ENCODE peak calls at places on chromosome X, in ten cellular contexts. One of them, this sample, is unnamed.

GRCh38 chrX:48466696-48467095 is 3.4 kb downstream of the SLC38A5 start:
- DNase-seq in fibroblast of lung: no peak
- DNase-seq in MM.1S: no peak
- DNase-seq in GM23248: no peak
- DNase-seq in endothelial cell of umbilical vein: no peak
- DNase-seq in IMR-90: no peak
- DNase-seq in HCT116: no peak
- DNase-seq in PC-3: no peak
- DNase-seq in neuronal stem cell: no peak
- DNase-seq in SK-N-SH: peak; percentile 41
- DNase-seq in this sample: no peak

GRCh38 chrX:40058719-40059118 is 39.0 kb downstream of the BCOR start:
- DNase-seq in endothelial cell of umbilical vein: no peak
- DNase-seq in PC-3: no peak
- DNase-seq in IMR-90: no peak
- DNase-seq in SK-N-SH: no peak
- DNase-seq in fibroblast of lung: no peak
- DNase-seq in neuronal stem cell: no peak
- DNase-seq in HCT116: no peak
- DNase-seq in MM.1S: no peak
- DNase-seq in GM23248: no peak
- DNase-seq in this sample: no peak

GRCh38 chrX:66638591-66639500 is at the start of gene EDA2R:
- DNase-seq in GM23248: peak; percentile 82
- DNase-seq in endothelial cell of umbilical vein: peak; percentile 30
- DNase-seq in PC-3: no peak
- DNase-seq in HCT116: no peak
- DNase-seq in MM.1S: peak; percentile 71
- DNase-seq in IMR-90: peak; percentile 87
- DNase-seq in fibroblast of lung: peak; percentile 48
- DNase-seq in SK-N-SH: peak; percentile 66
- DNase-seq in neuronal stem cell: peak; percentile 71
- DNase-seq in this sample: peak; percentile 63

GRCh38 chrX:119758682-119759332 is 419 bp downstream of the SOWAHD start:
- DNase-seq in SK-N-SH: peak; percentile 67
- DNase-seq in endothelial cell of umbilical vein: peak; percentile 3
- DNase-seq in fibroblast of lung: no peak
- DNase-seq in MM.1S: peak; percentile 52
- DNase-seq in GM23248: peak; percentile 38
- DNase-seq in HCT116: no peak
- DNase-seq in PC-3: no peak
- DNase-seq in IMR-90: no peak
- DNase-seq in neuronal stem cell: no peak
- DNase-seq in this sample: no peak

GRCh38 chrX:255923-256331 is 25.3 kb upstream of the PLCXD1 start:
- DNase-seq in MM.1S: no peak
- DNase-seq in neuronal stem cell: no peak
- DNase-seq in endothelial cell of umbilical vein: no peak
- DNase-seq in SK-N-SH: no peak
- DNase-seq in fibroblast of lung: no peak
- DNase-seq in HCT116: no peak
- DNase-seq in GM23248: no peak
- DNase-seq in IMR-90: no peak
- DNase-seq in PC-3: no peak
- DNase-seq in this sample: no peak

GRCh38 chrX:105018865-105019264 is 201.6 kb downstream of the TEX13A start:
- DNase-seq in MM.1S: no peak
- DNase-seq in PC-3: no peak
- DNase-seq in GM23248: no peak
- DNase-seq in neuronal stem cell: no peak
- DNase-seq in fibroblast of lung: no peak
- DNase-seq in HCT116: no peak
- DNase-seq in endothelial cell of umbilical vein: no peak
- DNase-seq in IMR-90: no peak
- DNase-seq in SK-N-SH: no peak
- DNase-seq in this sample: no peak

GRCh38 chrX:153488231-153488914 is 6.4 kb upstream of the BGN start:
- DNase-seq in IMR-90: peak; percentile 67
- DNase-seq in fibroblast of lung: peak; percentile 45
- DNase-seq in neuronal stem cell: no peak
- DNase-seq in SK-N-SH: no peak
- DNase-seq in HCT116: no peak
- DNase-seq in PC-3: no peak
- DNase-seq in GM23248: peak; percentile 43
- DNase-seq in endothelial cell of umbilical vein: peak; percentile 91
- DNase-seq in MM.1S: no peak
- DNase-seq in this sample: no peak

GRCh38 chrX:112512509-112512908 is 167.2 kb downstream of the LHFPL1 start:
- DNase-seq in neuronal stem cell: no peak
- DNase-seq in fibroblast of lung: no peak
- DNase-seq in GM23248: no peak
- DNase-seq in SK-N-SH: no peak
- DNase-seq in endothelial cell of umbilical vein: no peak
- DNase-seq in IMR-90: peak; percentile 4
- DNase-seq in HCT116: peak; percentile 0
- DNase-seq in PC-3: no peak
- DNase-seq in MM.1S: no peak
- DNase-seq in this sample: no peak

GRCh38 chrX:103664363-103664762 is 22.1 kb downstream of the MORF4L2 start:
- DNase-seq in MM.1S: no peak
- DNase-seq in neuronal stem cell: no peak
- DNase-seq in endothelial cell of umbilical vein: no peak
- DNase-seq in HCT116: no peak
- DNase-seq in IMR-90: no peak
- DNase-seq in SK-N-SH: no peak
- DNase-seq in PC-3: no peak
- DNase-seq in GM23248: no peak
- DNase-seq in fibroblast of lung: no peak
- DNase-seq in this sample: no peak

GRCh38 chrX:54419559-54420302 is 20.5 kb upstream of the TSR2 start:
- DNase-seq in HCT116: no peak
- DNase-seq in MM.1S: no peak
- DNase-seq in SK-N-SH: no peak
- DNase-seq in GM23248: no peak
- DNase-seq in IMR-90: no peak
- DNase-seq in PC-3: no peak
- DNase-seq in neuronal stem cell: no peak
- DNase-seq in fibroblast of lung: no peak
- DNase-seq in endothelial cell of umbilical vein: no peak
- DNase-seq in this sample: no peak

GRCh38 chrX:30957753-30958152 is 68.7 kb upstream of the TAB3 start:
- DNase-seq in GM23248: peak; percentile 50
- DNase-seq in neuronal stem cell: no peak
- DNase-seq in HCT116: no peak
- DNase-seq in fibroblast of lung: peak; percentile 17
- DNase-seq in PC-3: peak; percentile 85
- DNase-seq in endothelial cell of umbilical vein: no peak
- DNase-seq in MM.1S: no peak
- DNase-seq in IMR-90: peak; percentile 1
- DNase-seq in SK-N-SH: no peak
- DNase-seq in this sample: no peak

GRCh38 chrX:72568406-72569092 is 4.1 kb downstream of the HDAC8 start:
- DNase-seq in IMR-90: peak; percentile 15
- DNase-seq in SK-N-SH: no peak
- DNase-seq in GM23248: peak; percentile 46
- DNase-seq in fibroblast of lung: peak; percentile 51
- DNase-seq in PC-3: peak; percentile 83
- DNase-seq in endothelial cell of umbilical vein: peak; percentile 64
- DNase-seq in MM.1S: no peak
- DNase-seq in HCT116: no peak
- DNase-seq in neuronal stem cell: no peak
- DNase-seq in this sample: no peak

GRCh38 chrX:11929476-11929875 is 171.4 kb downstream of the MSL3 start:
- DNase-seq in GM23248: no peak
- DNase-seq in MM.1S: no peak
- DNase-seq in SK-N-SH: no peak
- DNase-seq in fibroblast of lung: no peak
- DNase-seq in IMR-90: no peak
- DNase-seq in endothelial cell of umbilical vein: peak; percentile 5
- DNase-seq in PC-3: peak; percentile 63
- DNase-seq in neuronal stem cell: no peak
- DNase-seq in HCT116: no peak
- DNase-seq in this sample: no peak

GRCh38 chrX:19889582-19890342 is 2.4 kb upstream of the SH3KBP1 start:
- DNase-seq in MM.1S: peak; percentile 46
- DNase-seq in HCT116: peak; percentile 37
- DNase-seq in PC-3: peak; percentile 72
- DNase-seq in IMR-90: peak; percentile 83
- DNase-seq in SK-N-SH: no peak
- DNase-seq in endothelial cell of umbilical vein: no peak
- DNase-seq in GM23248: peak; percentile 70
- DNase-seq in neuronal stem cell: no peak
- DNase-seq in fibroblast of lung: peak; percentile 42
- DNase-seq in this sample: no peak

GRCh38 chrX:19899234-19899788 is 11.9 kb upstream of the SH3KBP1 start:
- DNase-seq in GM23248: no peak
- DNase-seq in IMR-90: no peak
- DNase-seq in HCT116: no peak
- DNase-seq in neuronal stem cell: no peak
- DNase-seq in endothelial cell of umbilical vein: no peak
- DNase-seq in fibroblast of lung: peak; percentile 58
- DNase-seq in SK-N-SH: no peak
- DNase-seq in PC-3: no peak
- DNase-seq in MM.1S: no peak
- DNase-seq in this sample: no peak

GRCh38 chrX:19888419-19888879 is 1.0 kb upstream of the SH3KBP1 start:
- DNase-seq in PC-3: peak; percentile 80
- DNase-seq in MM.1S: peak; percentile 37
- DNase-seq in fibroblast of lung: peak; percentile 79
- DNase-seq in neuronal stem cell: peak; percentile 27
- DNase-seq in IMR-90: peak; percentile 77
- DNase-seq in SK-N-SH: peak; percentile 70
- DNase-seq in HCT116: peak; percentile 53
- DNase-seq in endothelial cell of umbilical vein: peak; percentile 70
- DNase-seq in GM23248: peak; percentile 80
- DNase-seq in this sample: no peak

GRCh38 chrX:19897087-19897486 is 9.7 kb upstream of the SH3KBP1 start:
- DNase-seq in HCT116: no peak
- DNase-seq in PC-3: no peak
- DNase-seq in GM23248: no peak
- DNase-seq in IMR-90: no peak
- DNase-seq in neuronal stem cell: no peak
- DNase-seq in MM.1S: no peak
- DNase-seq in SK-N-SH: no peak
- DNase-seq in fibroblast of lung: no peak
- DNase-seq in endothelial cell of umbilical vein: no peak
- DNase-seq in this sample: no peak

GRCh38 chrX:19893722-19894121 is 6.3 kb upstream of the SH3KBP1 start:
- DNase-seq in IMR-90: peak; percentile 59
- DNase-seq in GM23248: peak; percentile 55
- DNase-seq in neuronal stem cell: no peak
- DNase-seq in SK-N-SH: no peak
- DNase-seq in fibroblast of lung: no peak
- DNase-seq in HCT116: no peak
- DNase-seq in endothelial cell of umbilical vein: no peak
- DNase-seq in PC-3: peak; percentile 82
- DNase-seq in MM.1S: no peak
- DNase-seq in this sample: no peak
- H2AFZ ChIP-seq in IMR-90: no peak overlapping the region
- H2AFZ ChIP-seq in GM23248: no peak overlapping the region
- H2AFZ ChIP-seq in neuronal stem cell: no peak overlapping the region
- H2AFZ ChIP-seq in SK-N-SH: no peak overlapping the region
- H2AFZ ChIP-seq in fibroblast of lung: no peak overlapping the region
- H2AFZ ChIP-seq in HCT116: no peak overlapping the region
- H2AFZ ChIP-seq in endothelial cell of umbilical vein: no peak overlapping the region
- H2AFZ ChIP-seq in PC-3: peak overlapping the region; percentile 39
- H2AFZ ChIP-seq in MM.1S: no peak overlapping the region
- H2AFZ ChIP-seq in this sample: no peak overlapping the region

GRCh38 chrX:99394450-99394849 is 1015.6 kb downstream of the PCDH19 start:
- DNase-seq in MM.1S: no peak
- DNase-seq in fibroblast of lung: no peak
- DNase-seq in HCT116: no peak
- DNase-seq in IMR-90: no peak
- DNase-seq in GM23248: no peak
- DNase-seq in PC-3: no peak
- DNase-seq in neuronal stem cell: no peak
- DNase-seq in endothelial cell of umbilical vein: no peak
- DNase-seq in SK-N-SH: no peak
- DNase-seq in this sample: no peak
- H3K4me3 ChIP-seq in MM.1S: no peak overlapping the region
- H3K4me3 ChIP-seq in fibroblast of lung: no peak overlapping the region
- H3K4me3 ChIP-seq in HCT116: no peak overlapping the region
- H3K4me3 ChIP-seq in IMR-90: no peak overlapping the region
- H3K4me3 ChIP-seq in GM23248: no peak overlapping the region
- H3K4me3 ChIP-seq in PC-3: no peak overlapping the region
- H3K4me3 ChIP-seq in neuronal stem cell: no peak overlapping the region
- H3K4me3 ChIP-seq in endothelial cell of umbilical vein: no peak overlapping the region
- H3K4me3 ChIP-seq in SK-N-SH: no peak overlapping the region
- H3K4me3 ChIP-seq in this sample: no peak overlapping the region

DNA sequence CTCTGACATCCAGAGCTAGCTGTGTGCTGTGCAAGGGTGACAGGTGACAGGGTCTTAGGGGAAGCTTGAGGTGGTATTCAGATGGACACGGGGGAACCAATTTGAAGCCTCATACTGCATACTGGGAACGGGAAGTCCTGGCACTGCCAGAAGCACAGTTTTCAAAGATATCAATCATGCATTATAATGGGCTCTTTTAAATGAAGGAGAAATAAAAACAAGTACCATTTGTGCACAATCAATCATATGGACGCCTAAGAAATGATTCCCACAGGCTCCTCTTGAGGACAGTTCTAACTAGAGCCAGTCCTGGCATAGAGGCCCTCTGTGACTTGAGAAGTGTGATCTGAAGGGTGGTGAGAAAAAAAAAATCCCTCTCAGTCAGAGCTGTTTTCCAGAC is 50.9 kb downstream of the TSC22D3 start:
- DNase-seq in MM.1S: no peak
- DNase-seq in IMR-90: no peak
- DNase-seq in GM23248: no peak
- DNase-seq in neuronal stem cell: no peak
- DNase-seq in fibroblast of lung: no peak
- DNase-seq in PC-3: no peak
- DNase-seq in SK-N-SH: no peak
- DNase-seq in endothelial cell of umbilical vein: no peak
- DNase-seq in HCT116: no peak
- DNase-seq in this sample: no peak
- H2AFZ ChIP-seq in MM.1S: no peak overlapping the region
- H2AFZ ChIP-seq in IMR-90: no peak overlapping the region
- H2AFZ ChIP-seq in GM23248: no peak overlapping the region
- H2AFZ ChIP-seq in neuronal stem cell: no peak overlapping the region
- H2AFZ ChIP-seq in fibroblast of lung: no peak overlapping the region
- H2AFZ ChIP-seq in PC-3: no peak overlapping the region
- H2AFZ ChIP-seq in SK-N-SH: no peak overlapping the region
- H2AFZ ChIP-seq in endothelial cell of umbilical vein: no peak overlapping the region
- H2AFZ ChIP-seq in HCT116: no peak overlapping the region
- H2AFZ ChIP-seq in this sample: no peak overlapping the region

DNA sequence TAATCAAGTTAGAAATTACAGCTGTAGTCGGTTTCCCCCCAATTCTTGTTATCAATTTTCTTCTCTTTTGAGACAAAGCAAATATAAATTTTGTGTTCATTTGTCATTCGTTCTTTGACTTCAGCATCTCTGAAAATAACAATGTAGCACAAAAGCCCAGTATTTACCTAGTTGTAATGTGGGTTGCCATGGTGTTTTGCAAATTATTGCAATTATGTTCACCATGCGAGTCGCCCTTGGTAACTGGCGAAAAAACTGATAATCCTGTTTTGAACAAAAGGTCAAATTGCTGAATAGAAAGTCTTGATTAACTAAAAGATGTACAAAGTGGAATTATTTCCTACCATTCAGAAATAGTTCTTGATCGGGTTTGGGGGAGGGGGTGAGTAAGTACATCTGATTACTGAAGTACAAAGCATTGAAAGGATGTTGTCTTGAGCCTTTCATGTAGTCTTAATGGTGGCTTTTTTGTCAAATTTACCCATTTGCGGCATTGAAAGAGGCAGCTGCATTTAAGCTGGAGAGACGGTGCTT is 138.9 kb downstream of the ARX start:
- DNase-seq in PC-3: no peak
- DNase-seq in HCT116: no peak
- DNase-seq in endothelial cell of umbilical vein: no peak
- DNase-seq in GM23248: no peak
- DNase-seq in SK-N-SH: no peak
- DNase-seq in fibroblast of lung: no peak
- DNase-seq in IMR-90: no peak
- DNase-seq in MM.1S: no peak
- DNase-seq in neuronal stem cell: peak; percentile 21
- DNase-seq in this sample: no peak
- H3K4me3 ChIP-seq in PC-3: no peak overlapping the region
- H3K4me3 ChIP-seq in HCT116: no peak overlapping the region
- H3K4me3 ChIP-seq in endothelial cell of umbilical vein: no peak overlapping the region
- H3K4me3 ChIP-seq in GM23248: no peak overlapping the region
- H3K4me3 ChIP-seq in SK-N-SH: no peak overlapping the region
- H3K4me3 ChIP-seq in fibroblast of lung: no peak overlapping the region
- H3K4me3 ChIP-seq in IMR-90: no peak overlapping the region
- H3K4me3 ChIP-seq in MM.1S: no peak overlapping the region
- H3K4me3 ChIP-seq in neuronal stem cell: no peak overlapping the region
- H3K4me3 ChIP-seq in this sample: no peak overlapping the region

This sample was measured in keratinocyte.